ENCODE peak calls at places on chromosome X, in four cellular contexts. One of them, this sample, is unnamed.

GRCh38 chrX:150958177-150958576 is 25.0 kb upstream of the HMGB3 start:
- DNase-seq in HepG2: no peak
- DNase-seq in K562: no peak
- DNase-seq in HCT116: no peak
- DNase-seq in this sample: no peak

GRCh38 chrX:49001521-49002090 is 458 bp downstream of the GRIPAP1 start:
- DNase-seq in K562: peak
- DNase-seq in HepG2: peak
- DNase-seq in HCT116: peak
- DNase-seq in this sample: no peak

GRCh38 chrX:48490661-48491060 is 14.7 kb downstream of the FTSJ1 start:
- DNase-seq in HepG2: no peak
- DNase-seq in K562: no peak
- DNase-seq in HCT116: no peak
- DNase-seq in this sample: no peak

GRCh38 chrX:106631615-106632014 is 19.8 kb downstream of the RADX start:
- DNase-seq in HCT116: no peak
- DNase-seq in K562: no peak
- DNase-seq in HepG2: no peak
- DNase-seq in this sample: no peak

GRCh38 chrX:101708180-101708579 is 48.5 kb upstream of the ARMCX2 start:
- DNase-seq in HCT116: no peak
- DNase-seq in HepG2: no peak
- DNase-seq in K562: no peak
- DNase-seq in this sample: no peak

GRCh38 chrX:21926116-21926515 is 14.4 kb upstream of the SMS start:
- DNase-seq in HCT116: no peak
- DNase-seq in K562: no peak
- DNase-seq in HepG2: no peak
- DNase-seq in this sample: no peak

GRCh38 chrX:22383988-22384387 is 111.3 kb downstream of the CBLL2 start:
- DNase-seq in K562: no peak
- DNase-seq in HCT116: no peak
- DNase-seq in HepG2: no peak
- DNase-seq in this sample: no peak

GRCh38 chrX:130173190-130173895 is 1.6 kb downstream of the RAB33A start:
- DNase-seq in HCT116: no peak
- DNase-seq in K562: peak
- DNase-seq in HepG2: no peak
- DNase-seq in this sample: no peak

GRCh38 chrX:132127748-132128147 is at the start of gene FRMD7:
- DNase-seq in HepG2: no peak
- DNase-seq in HCT116: no peak
- DNase-seq in K562: no peak
- DNase-seq in this sample: no peak

GRCh38 chrX:146604196-146604595 is 205.4 kb upstream of the CXorf51B start:
- DNase-seq in HepG2: no peak
- DNase-seq in K562: no peak
- DNase-seq in HCT116: no peak
- DNase-seq in this sample: no peak

GRCh38 chrX:134898450-134898849 is 92.3 kb upstream of the SMIM10 start:
- DNase-seq in K562: no peak
- DNase-seq in HCT116: no peak
- DNase-seq in HepG2: no peak
- DNase-seq in this sample: no peak

GRCh38 chrX:16739574-16739973 is 20.2 kb downstream of the SYAP1 start:
- DNase-seq in HCT116: no peak
- DNase-seq in HepG2: peak
- DNase-seq in K562: no peak
- DNase-seq in this sample: no peak

GRCh38 chrX:37349131-37350033 is at the start of gene PRRG1:
- DNase-seq in HepG2: peak
- DNase-seq in K562: peak
- DNase-seq in HCT116: peak
- DNase-seq in this sample: peak

GRCh38 chrX:125131146-125131545 is 188.5 kb upstream of the TEX13C start:
- DNase-seq in HepG2: peak
- DNase-seq in HCT116: no peak
- DNase-seq in K562: no peak
- DNase-seq in this sample: no peak

GRCh38 chrX:44585866-44586265 is 43.2 kb upstream of the FUNDC1 start:
- DNase-seq in HCT116: no peak
- DNase-seq in K562: no peak
- DNase-seq in HepG2: no peak
- DNase-seq in this sample: no peak

DNA sequence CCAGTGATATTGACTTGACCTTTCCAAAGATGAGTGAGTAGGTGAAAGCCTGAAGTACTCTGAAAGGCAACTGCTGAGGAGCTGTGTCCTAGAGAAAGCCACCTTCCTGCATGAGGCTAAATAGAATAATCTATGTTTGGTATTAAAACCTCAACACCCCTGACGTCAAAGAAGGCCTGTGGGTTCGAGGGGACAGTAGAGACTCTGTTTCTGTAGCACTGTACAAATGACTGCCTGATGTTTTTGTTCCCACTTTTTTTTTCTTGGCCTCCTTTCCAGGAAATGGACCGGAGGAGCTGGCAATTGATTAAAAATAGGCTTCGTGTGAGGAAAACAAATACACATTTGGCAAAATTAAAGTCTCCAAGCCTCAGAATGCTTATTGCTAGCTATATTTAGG is 29.5 kb downstream of the TMEM255A start:
- DNase-seq in HepG2: no peak
- DNase-seq in K562: no peak
- DNase-seq in HCT116: no peak
- DNase-seq in this sample: no peak
- TF ChIP-seq TCF7L2 in HepG2: no peak
- TF ChIP-seq TCF7L2 in K562: no peak
- TF ChIP-seq TCF7L2 in HCT116: no peak
- TF ChIP-seq TCF7L2 in this sample: no peak

GRCh38 chrX:153352858-153353257 is 18.9 kb downstream of the ZNF275 start:
- DNase-seq in K562: no peak
- DNase-seq in HCT116: no peak
- DNase-seq in HepG2: no peak
- DNase-seq in this sample: no peak

GRCh38 chrX:153349952-153350351 is 16.0 kb downstream of the ZNF275 start:
- DNase-seq in K562: no peak
- DNase-seq in HepG2: no peak
- DNase-seq in HCT116: no peak
- DNase-seq in this sample: no peak

GRCh38 chrX:153348421-153348820 is 14.5 kb downstream of the ZNF275 start:
- DNase-seq in K562: no peak
- DNase-seq in HepG2: no peak
- DNase-seq in HCT116: no peak
- DNase-seq in this sample: no peak

GRCh38 chrX:153353416-153353815 is 19.5 kb downstream of the ZNF275 start:
- DNase-seq in K562: no peak
- DNase-seq in HCT116: no peak
- DNase-seq in HepG2: no peak
- DNase-seq in this sample: no peak

GRCh38 chrX:153351981-153352380 is 18.0 kb downstream of the ZNF275 start:
- DNase-seq in HepG2: no peak
- DNase-seq in K562: no peak
- DNase-seq in HCT116: no peak
- DNase-seq in this sample: no peak
- TF ChIP-seq TCF7L2 in HepG2: no peak
- TF ChIP-seq TCF7L2 in K562: no peak
- TF ChIP-seq TCF7L2 in HCT116: no peak
- TF ChIP-seq TCF7L2 in this sample: no peak

GRCh38 chrX:40468033-40468979 is 112.5 kb upstream of the ATP6AP2 start:
- DNase-seq in K562: peak
- DNase-seq in HCT116: peak
- DNase-seq in HepG2: peak
- DNase-seq in this sample: peak
- TF ChIP-seq TCF7L2 in K562: no peak
- TF ChIP-seq TCF7L2 in HCT116: no peak
- TF ChIP-seq TCF7L2 in HepG2: no peak
- TF ChIP-seq TCF7L2 in this sample: no peak

GRCh38 chrX:152897216-152898144 is at the start of gene ZNF185:
- DNase-seq in K562: no peak
- DNase-seq in HCT116: no peak
- DNase-seq in HepG2: no peak
- DNase-seq in this sample: no peak
- TF ChIP-seq TCF7L2 in K562: no peak
- TF ChIP-seq TCF7L2 in HCT116: no peak
- TF ChIP-seq TCF7L2 in HepG2: no peak
- TF ChIP-seq TCF7L2 in this sample: no peak